ENCODE peak calls at places on chromosome 15, in five cellular contexts. N is GM12878, G is HepG2, J is H1, E is K562. D is an unnamed sample.

GRCh38 chr15:31372635-31373091 is 46.0 kb downstream of the KLF13 start:
- DNase-seq in N (no peak), J (peak; percentile 59), E (no peak), G (no peak), D (no peak)

GRCh38 chr15:74725845-74726773 is 781 bp upstream of the CYP1A1 start:
- DNase-seq in N (no peak), G (peak; percentile 46), J (peak; percentile 81), E (no peak), D (peak; percentile 13)

GRCh38 chr15:90957105-90957790 is 2.6 kb downstream of the RCCD1 start:
- DNase-seq in N (no peak), J (peak; percentile 74), G (no peak), E (no peak), D (no peak)

GRCh38 chr15:101351736-101352135 is 56.7 kb upstream of the SNRPA1 start:
- DNase-seq in E (no peak), J (no peak), N (no peak), G (no peak), D (no peak)

GRCh38 chr15:81363261-81363660 is 10.8 kb downstream of the TMC3 start:
- DNase-seq in J (no peak), N (no peak), G (no peak), E (no peak), D (no peak)

GRCh38 chr15:101528108-101528916 is 38.8 kb upstream of the PCSK6 start:
- DNase-seq in J (peak; percentile 33), G (peak; percentile 97), N (no peak), E (no peak), D (peak; percentile 52)

GRCh38 chr15:101156509-101157159 is 95.2 kb downstream of the CHSY1 start:
- DNase-seq in N (peak; percentile 84), E (peak; percentile 30), J (no peak), G (no peak), D (no peak)

GRCh38 chr15:71186971-71187960 is 72.0 kb downstream of the THSD4 start:
- DNase-seq in G (no peak), J (peak; percentile 29), E (no peak), N (no peak), D (no peak)

GRCh38 chr15:74808073-74808839 is 4.4 kb upstream of the LMAN1L start:
- DNase-seq in N (no peak), G (no peak), E (no peak), J (no peak), D (no peak)

GRCh38 chr15:57591822-57592367 is at the start of gene MYZAP:
- DNase-seq in E (peak; percentile 45), J (peak; percentile 74), N (no peak), G (no peak), D (no peak)

GRCh38 chr15:78358114-78358513 is 18.0 kb downstream of the CRABP1 start:
- DNase-seq in N (no peak), J (no peak), G (peak; percentile 48), E (no peak), D (no peak)

GRCh38 chr15:74386496-74387140 is 19.2 kb upstream of the CYP11A1 start:
- DNase-seq in N (no peak), J (no peak), G (no peak), E (no peak), D (no peak)

GRCh38 chr15:39756806-39757522 is 25.7 kb downstream of the FSIP1 start:
- DNase-seq in E (peak; percentile 70), N (no peak), G (peak; percentile 43), J (no peak), D (peak; percentile 65)

GRCh38 chr15:59545573-59545972 is 66.0 kb upstream of the GCNT3 start:
- DNase-seq in N (no peak), G (peak; percentile 13), J (no peak), E (no peak), D (no peak)

GRCh38 chr15:37057831-37058230 is 42.5 kb downstream of the MEIS2 start:
- DNase-seq in N (no peak), E (no peak), G (no peak), J (no peak), D (no peak)

GRCh38 chr15:37056894-37057205 is 43.5 kb downstream of the MEIS2 start:
- DNase-seq in J (no peak), G (no peak), E (no peak), N (no peak), D (no peak)

GRCh38 chr15:37055481-37055880 is 44.9 kb downstream of the MEIS2 start:
- DNase-seq in G (no peak), J (no peak), E (no peak), N (no peak), D (no peak)

GRCh38 chr15:37054336-37054735 is 46.0 kb downstream of the MEIS2 start:
- DNase-seq in N (no peak), E (no peak), J (no peak), G (no peak), D (no peak)

DNA sequence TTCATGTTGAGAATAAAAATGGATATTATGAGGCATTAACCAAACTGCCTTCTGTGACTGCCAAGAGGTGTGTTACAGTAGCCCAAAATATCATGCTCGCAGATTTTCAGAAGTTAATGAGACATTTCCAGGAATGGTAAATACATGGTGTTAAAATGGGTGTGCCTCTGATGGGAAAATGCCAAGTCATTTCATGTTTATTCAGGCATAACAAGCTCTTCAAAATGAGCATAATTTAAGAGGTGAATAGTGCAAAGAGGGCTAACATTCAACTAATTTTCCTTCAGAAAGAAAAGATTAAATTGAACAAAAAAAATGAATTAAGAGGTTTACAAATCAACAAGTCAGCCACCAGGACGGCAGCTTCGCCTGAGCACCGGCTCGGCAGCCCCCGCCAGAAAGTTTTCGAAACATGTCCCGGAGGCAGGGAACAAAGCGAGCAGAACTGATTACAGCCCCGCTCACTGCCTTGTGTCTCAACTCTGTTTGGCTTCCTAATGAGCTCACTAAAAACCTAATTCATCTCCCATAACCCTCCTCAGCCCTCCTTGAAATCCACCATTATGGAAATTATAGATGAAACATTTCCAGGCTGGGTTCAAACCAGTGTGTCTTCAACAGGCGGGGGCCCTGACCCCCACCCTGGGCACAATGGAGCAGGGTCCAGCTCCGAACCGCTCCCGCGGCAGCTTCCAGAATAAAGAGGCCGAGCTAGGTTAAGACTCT is 44.0 kb downstream of the MEIS2 start:
- DNase-seq in E (peak; percentile 57), N (no peak), J (no peak), G (no peak), D (no peak)
- TF ChIP-seq KDM1A in E (no peak), N (no peak), J (no peak), G (no peak), D (no peak)

GRCh38 chr15:93082861-93083260 is 6.2 kb downstream of the RGMA start:
- DNase-seq in N (no peak), E (no peak), G (no peak), J (no peak), D (no peak)
- TF ChIP-seq KDM1A in N (no peak), E (no peak), G (no peak), J (no peak), D (no peak)

GRCh38 chr15:41660235-41661077 is at the start of gene MGA:
- DNase-seq in E (peak; percentile 97), G (peak; percentile 74), J (peak; percentile 95), N (peak; percentile 84), D (peak; percentile 87)
- TF ChIP-seq KDM1A in E (peak; percentile 43), G (no peak), J (peak; percentile 51), N (no peak), D (no peak)

GRCh38 chr15:70096215-70096974 is 1.3 kb downstream of the TLE3 start:
- DNase-seq in J (no peak), N (no peak), G (no peak), E (peak; percentile 66), D (peak; percentile 73)

GRCh38 chr15:70093481-70094309 is 4.0 kb downstream of the TLE3 start:
- DNase-seq in G (no peak), E (peak; percentile 32), J (no peak), N (no peak), D (no peak)

GRCh38 chr15:70093070-70093469 is 4.6 kb downstream of the TLE3 start:
- DNase-seq in N (no peak), G (peak; percentile 23), J (no peak), E (no peak), D (no peak)

GRCh38 chr15:70095387-70096214 is 2.1 kb downstream of the TLE3 start:
- DNase-seq in G (no peak), E (no peak), N (no peak), J (peak; percentile 79), D (no peak)

DNA sequence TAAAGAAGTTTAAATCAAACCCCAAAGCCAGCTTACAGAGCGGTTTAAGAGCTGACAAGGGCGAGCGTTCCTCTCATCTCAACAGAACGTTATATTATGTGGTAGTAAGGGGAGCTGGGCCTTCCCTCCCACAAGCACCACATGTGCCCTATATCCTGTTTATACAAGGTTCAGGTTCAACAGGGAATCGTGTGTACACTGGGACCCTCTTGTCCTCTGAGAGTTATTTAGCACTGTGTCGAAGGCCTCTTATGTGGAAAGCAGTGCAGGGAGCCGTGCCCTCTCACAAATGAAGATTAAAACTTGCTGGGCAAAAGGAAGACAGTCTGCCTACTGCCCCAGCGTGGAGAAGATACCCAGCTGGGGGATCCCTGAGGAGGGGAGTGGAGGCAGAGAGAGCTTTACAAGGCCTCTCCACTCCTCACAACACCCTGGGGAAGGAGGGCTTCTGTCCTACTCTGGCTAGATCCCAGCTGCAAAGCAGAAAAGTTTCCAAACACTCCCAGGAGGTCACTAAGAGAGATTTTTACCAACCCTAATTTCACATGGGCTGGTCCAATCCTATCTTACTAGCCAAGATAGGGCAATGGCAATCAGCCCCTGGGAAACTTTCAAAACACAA is 2.9 kb downstream of the TLE3 start:
- DNase-seq in J (no peak), G (peak; percentile 47), N (no peak), E (peak; percentile 25), D (no peak)
- TF ChIP-seq KDM1A in J (no peak), G (no peak), N (no peak), E (no peak), D (no peak)

DNA sequence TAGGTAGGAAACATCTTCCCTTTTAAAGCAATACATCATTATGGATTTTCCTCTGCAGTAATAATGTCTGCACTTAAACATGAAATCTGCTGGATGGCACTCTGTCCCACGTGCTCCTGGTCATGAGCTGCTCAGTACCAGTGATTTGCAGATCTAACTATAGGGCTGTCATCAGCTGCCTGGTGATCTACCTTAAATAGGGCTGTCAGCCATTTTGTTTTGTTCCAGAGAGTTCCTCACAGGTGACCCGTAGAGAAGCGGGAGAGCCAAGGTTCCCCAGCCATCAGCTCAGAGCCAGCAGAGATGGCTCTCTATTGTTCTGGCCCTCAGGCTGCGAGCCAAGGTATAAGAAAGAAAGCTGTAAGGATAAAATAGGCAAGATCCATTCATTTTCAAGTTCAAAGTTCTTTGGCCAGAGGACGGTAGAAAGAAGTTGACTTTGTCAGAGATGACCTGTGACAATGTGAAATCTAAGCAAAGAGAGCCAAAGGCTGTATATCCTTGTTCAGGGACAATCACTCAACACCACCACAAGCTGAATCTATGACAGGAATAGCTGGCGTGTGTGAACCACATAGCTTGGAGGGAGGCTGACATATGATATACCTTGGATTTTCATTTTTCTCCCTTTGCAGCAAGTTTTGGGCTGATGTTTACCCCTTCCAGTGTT is 156.5 kb downstream of the RYR3 start:
- DNase-seq in E (no peak), J (no peak), N (no peak), G (no peak), D (no peak)
- TF ChIP-seq KDM1A in E (no peak), J (no peak), N (no peak), G (no peak), D (no peak)